ENCODE peak calls at places on chromosomes 7 and 10, in four cellular contexts. One of them, this sample, is unnamed.

GRCh38 chr10:25061711-25062455 is 45.5 kb downstream of the THNSL1 start:
- DNase-seq in tibial nerve: no peak
- DNase-seq in left ventricle myocardium inferior: no peak
- DNase-seq in RWPE1: no peak
- DNase-seq in this sample: no peak

GRCh38 chr10:123269675-123270074 is 115.5 kb downstream of the BUB3 start:
- DNase-seq in tibial nerve: no peak
- DNase-seq in left ventricle myocardium inferior: no peak
- DNase-seq in RWPE1: no peak
- DNase-seq in this sample: no peak

GRCh38 chr7:55018361-55019328 is at the start of gene EGFR:
- DNase-seq in tibial nerve: peak; percentile 75
- DNase-seq in left ventricle myocardium inferior: peak; percentile 85
- DNase-seq in RWPE1: peak; percentile 86
- DNase-seq in this sample: peak; percentile 94

GRCh38 chr7:104814126-104814525 is 199.9 kb upstream of the KMT2E start:
- DNase-seq in tibial nerve: no peak
- DNase-seq in left ventricle myocardium inferior: no peak
- DNase-seq in RWPE1: no peak
- DNase-seq in this sample: no peak

GRCh38 chr7:126696236-126696635 is 556.5 kb downstream of the GRM8 start:
- DNase-seq in tibial nerve: no peak
- DNase-seq in left ventricle myocardium inferior: no peak
- DNase-seq in RWPE1: no peak
- DNase-seq in this sample: no peak

GRCh38 chr7:92699560-92699959 is 109.4 kb upstream of the FAM133B start:
- DNase-seq in tibial nerve: no peak
- DNase-seq in left ventricle myocardium inferior: no peak
- DNase-seq in RWPE1: no peak
- DNase-seq in this sample: no peak

GRCh38 chr7:7970620-7971307 is 2.2 kb downstream of the GLCCI1 start:
- DNase-seq in tibial nerve: no peak
- DNase-seq in left ventricle myocardium inferior: no peak
- DNase-seq in RWPE1: no peak
- DNase-seq in this sample: no peak

GRCh38 chr7:151755131-151755787 is 121.7 kb downstream of the PRKAG2 start:
- DNase-seq in tibial nerve: peak; percentile 23
- DNase-seq in left ventricle myocardium inferior: peak; percentile 43
- DNase-seq in RWPE1: no peak
- DNase-seq in this sample: no peak

GRCh38 chr10:101400529-101400928 is 46.6 kb downstream of the BTRC start:
- DNase-seq in tibial nerve: no peak
- DNase-seq in left ventricle myocardium inferior: no peak
- DNase-seq in RWPE1: no peak
- DNase-seq in this sample: no peak

GRCh38 chr7:21338728-21339164 is 89.1 kb upstream of the SP4 start:
- DNase-seq in tibial nerve: no peak
- DNase-seq in left ventricle myocardium inferior: no peak
- DNase-seq in RWPE1: no peak
- DNase-seq in this sample: no peak

GRCh38 chr10:71798308-71798624 is 24.9 kb upstream of the VSIR start:
- DNase-seq in tibial nerve: no peak
- DNase-seq in left ventricle myocardium inferior: no peak
- DNase-seq in RWPE1: no peak
- DNase-seq in this sample: peak; percentile 32

GRCh38 chr10:120641695-120642094 is 184.7 kb downstream of the PLPP4 start:
- DNase-seq in tibial nerve: no peak
- DNase-seq in left ventricle myocardium inferior: no peak
- DNase-seq in RWPE1: no peak
- DNase-seq in this sample: no peak

GRCh38 chr10:96306516-96306915 is 2.3 kb downstream of the DNTT start:
- DNase-seq in tibial nerve: peak; percentile 39
- DNase-seq in left ventricle myocardium inferior: peak; percentile 61
- DNase-seq in RWPE1: no peak
- DNase-seq in this sample: no peak

GRCh38 chr7:36160313-36160712 is 7.3 kb downstream of the EEPD1 start:
- DNase-seq in tibial nerve: no peak
- DNase-seq in left ventricle myocardium inferior: no peak
- DNase-seq in RWPE1: no peak
- DNase-seq in this sample: no peak

GRCh38 chr10:99654390-99654789 is 4.9 kb upstream of the ENTPD7 start:
- DNase-seq in tibial nerve: no peak
- DNase-seq in left ventricle myocardium inferior: no peak
- DNase-seq in RWPE1: no peak
- DNase-seq in this sample: no peak

GRCh38 chr10:132448248-132448731 is 51.3 kb downstream of the PWWP2B start:
- DNase-seq in tibial nerve: peak; percentile 55
- DNase-seq in left ventricle myocardium inferior: peak; percentile 55
- DNase-seq in RWPE1: peak; percentile 90
- DNase-seq in this sample: peak; percentile 89

GRCh38 chr7:7639847-7640220 is 718 bp upstream of the UMAD1 start:
- DNase-seq in tibial nerve: peak; percentile 8
- DNase-seq in left ventricle myocardium inferior: no peak
- DNase-seq in RWPE1: peak; percentile 23
- DNase-seq in this sample: no peak

GRCh38 chr7:127844165-127844564 is 187.1 kb downstream of the LRRC4 start:
- DNase-seq in tibial nerve: no peak
- DNase-seq in left ventricle myocardium inferior: no peak
- DNase-seq in RWPE1: no peak
- DNase-seq in this sample: no peak

GRCh38 chr10:28991738-28992270 is 297.1 kb upstream of the LYZL1 start:
- DNase-seq in tibial nerve: no peak
- DNase-seq in left ventricle myocardium inferior: peak; percentile 24
- DNase-seq in RWPE1: peak; percentile 43
- DNase-seq in this sample: no peak

DNA sequence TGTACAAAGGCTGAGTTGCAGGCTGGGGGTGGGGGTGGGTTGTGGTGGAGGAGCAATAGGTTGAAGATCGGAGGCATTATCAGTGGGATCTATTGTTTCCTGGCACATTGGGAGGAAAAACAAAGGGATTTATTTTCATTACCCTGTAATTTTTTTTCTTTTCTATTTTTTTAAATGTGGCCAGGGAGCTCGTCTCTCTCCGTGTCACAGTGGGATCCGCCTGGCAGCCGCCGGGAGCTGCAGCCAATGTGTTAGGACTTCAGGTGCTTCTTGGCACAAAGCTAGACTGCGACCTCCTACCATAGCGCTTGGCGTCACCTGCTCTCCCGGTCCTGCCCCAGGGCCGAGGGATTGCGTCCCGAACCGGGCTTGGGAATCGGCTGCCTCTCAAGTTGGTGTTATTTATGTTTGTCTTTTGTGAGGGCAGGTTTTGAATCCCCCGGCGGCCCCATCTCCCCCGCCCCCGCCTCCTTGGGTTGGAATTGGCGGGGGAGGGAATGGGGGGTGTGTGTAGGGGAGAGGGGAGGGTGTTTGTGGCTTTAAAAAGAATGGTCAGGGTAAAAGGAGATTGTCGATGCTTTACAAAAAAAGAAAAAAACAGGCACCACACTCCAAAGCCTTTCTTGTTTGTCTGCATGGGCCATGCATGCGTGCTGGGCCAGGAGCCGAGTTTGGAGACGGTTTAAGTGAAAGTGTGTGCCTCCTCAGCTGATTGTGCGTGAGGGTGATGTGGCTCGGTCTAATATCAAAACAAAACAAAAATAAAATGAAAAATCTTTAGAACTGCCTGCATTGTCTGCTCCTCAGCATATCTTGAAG is 1.0 kb downstream of the PPP1R9A start:
- DNase-seq in tibial nerve: peak; percentile 8
- DNase-seq in left ventricle myocardium inferior: peak; percentile 19
- DNase-seq in RWPE1: peak; percentile 5
- DNase-seq in this sample: peak; percentile 41
- H3K27ac ChIP-seq in tibial nerve: peak overlapping the region; percentile 87
- H3K27ac ChIP-seq in left ventricle myocardium inferior: peak overlapping the region; percentile 78
- H3K27ac ChIP-seq in RWPE1: no peak overlapping the region
- H3K27ac ChIP-seq in this sample: no peak overlapping the region

GRCh38 chr10:43891241-43891640 is 242.6 kb upstream of the ZNF32 start:
- DNase-seq in tibial nerve: no peak
- DNase-seq in left ventricle myocardium inferior: no peak
- DNase-seq in RWPE1: no peak
- DNase-seq in this sample: no peak
- H3K27ac ChIP-seq in tibial nerve: no peak overlapping the region
- H3K27ac ChIP-seq in left ventricle myocardium inferior: no peak overlapping the region
- H3K27ac ChIP-seq in RWPE1: no peak overlapping the region
- H3K27ac ChIP-seq in this sample: no peak overlapping the region

DNA sequence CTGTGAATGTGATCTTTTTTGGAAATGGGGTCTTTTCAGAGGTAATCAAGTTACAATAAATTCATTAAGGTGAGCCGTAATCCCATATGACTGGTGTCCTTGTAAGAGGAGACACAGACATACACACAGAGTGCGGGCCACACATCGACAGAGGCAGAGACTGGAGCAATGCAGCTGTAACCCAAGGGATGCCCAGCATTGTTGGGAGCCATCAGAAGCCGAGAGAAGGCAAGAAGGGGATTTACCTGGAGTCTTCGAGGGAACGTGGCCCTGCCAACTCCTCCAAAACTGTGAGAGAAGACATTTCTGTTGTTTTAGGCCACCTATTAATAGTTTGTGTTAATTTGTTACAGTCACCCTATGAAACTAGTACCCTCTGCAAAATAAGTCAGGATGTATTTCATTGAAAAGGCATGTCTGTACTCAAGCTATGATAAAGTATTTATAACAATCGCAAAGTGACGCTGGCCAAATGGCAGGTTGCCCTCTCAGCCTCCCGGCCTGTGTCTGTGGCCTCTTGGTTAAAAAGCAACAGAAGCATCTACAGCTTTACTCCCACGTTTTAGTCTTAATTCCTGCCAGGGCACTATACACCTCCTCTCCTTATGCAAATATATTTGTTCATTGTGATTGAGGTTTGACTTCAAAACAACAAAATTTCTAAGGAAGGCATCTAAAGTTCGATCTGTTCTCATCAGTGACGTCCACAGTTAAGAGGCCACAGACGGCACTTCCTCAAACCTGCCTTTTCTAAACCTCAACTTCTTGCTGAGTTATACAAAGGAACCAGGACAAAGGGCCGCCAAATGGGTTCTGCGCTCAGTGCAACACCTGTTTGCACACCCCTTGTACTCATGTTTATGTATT is 46.8 kb downstream of the HIPK2 start:
- DNase-seq in tibial nerve: no peak
- DNase-seq in left ventricle myocardium inferior: peak; percentile 80
- DNase-seq in RWPE1: peak; percentile 4
- DNase-seq in this sample: peak; percentile 79
- H3K27ac ChIP-seq in tibial nerve: peak overlapping the region; percentile 81
- H3K27ac ChIP-seq in left ventricle myocardium inferior: peak overlapping the region; percentile 91
- H3K27ac ChIP-seq in RWPE1: peak overlapping the region; percentile 87
- H3K27ac ChIP-seq in this sample: peak overlapping the region; percentile 99

DNA sequence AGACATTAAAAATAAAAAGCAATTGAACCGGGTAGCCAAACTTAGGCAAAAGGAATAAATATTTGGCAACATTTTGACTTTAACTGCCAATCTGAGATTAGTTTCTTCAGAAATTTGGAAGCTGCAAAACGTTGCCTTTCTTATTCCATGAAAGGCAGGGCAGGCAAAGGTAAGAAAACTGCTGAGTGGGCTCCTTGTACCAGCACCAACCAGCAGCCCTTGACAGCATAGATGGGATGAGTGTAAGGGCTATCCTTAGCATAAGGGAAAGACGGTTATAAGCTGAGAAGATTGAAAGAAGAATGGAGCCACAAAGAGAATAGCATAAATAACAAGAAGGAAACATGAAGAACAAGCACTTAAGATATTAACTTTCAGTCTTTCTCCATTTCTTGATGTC is 28.6 kb downstream of the AP3M1 start:
- DNase-seq in tibial nerve: no peak
- DNase-seq in left ventricle myocardium inferior: no peak
- DNase-seq in RWPE1: no peak
- DNase-seq in this sample: no peak
- H3K27ac ChIP-seq in tibial nerve: no peak overlapping the region
- H3K27ac ChIP-seq in left ventricle myocardium inferior: no peak overlapping the region
- H3K27ac ChIP-seq in RWPE1: no peak overlapping the region
- H3K27ac ChIP-seq in this sample: no peak overlapping the region

DNA sequence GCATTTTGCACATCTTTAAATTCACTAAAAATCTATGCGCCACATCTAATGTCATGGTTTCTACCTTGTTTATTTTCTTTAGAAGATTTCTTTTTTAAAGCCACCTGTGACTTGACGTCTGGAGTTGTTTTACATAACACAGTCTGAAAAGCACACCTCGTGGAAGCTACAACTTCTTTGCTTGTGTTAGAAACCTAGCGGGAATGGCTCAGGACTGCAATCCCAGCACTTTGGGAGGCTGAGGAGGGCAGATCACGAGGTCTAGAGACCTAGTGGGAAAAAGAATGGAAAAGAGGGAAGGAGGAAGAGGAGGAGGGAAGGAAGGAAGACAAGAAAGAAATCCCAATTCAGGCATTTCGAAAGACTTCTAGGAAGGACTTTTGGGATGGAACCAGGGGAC is 146.4 kb upstream of the CELF2 start:
- DNase-seq in tibial nerve: no peak
- DNase-seq in left ventricle myocardium inferior: no peak
- DNase-seq in RWPE1: no peak
- DNase-seq in this sample: no peak
- H3K27ac ChIP-seq in tibial nerve: peak overlapping the region; percentile 84
- H3K27ac ChIP-seq in left ventricle myocardium inferior: peak overlapping the region; percentile 81
- H3K27ac ChIP-seq in RWPE1: no peak overlapping the region
- H3K27ac ChIP-seq in this sample: peak overlapping the region; percentile 87

This sample was measured in aorta.